ENCODE peak calls at places on chromosomes 12 and 14, in nine cellular contexts. S is kidney, O is endothelial cell of umbilical vein, K is Caco-2, W is bronchial epithelial cell, P is AG04449, D is K562, C is fibroblast of the aortic adventitia, F is endodermal cell. Z is an unnamed sample.

GRCh38 chr12:75825686-75826085 is 205.9 kb downstream of the PHLDA1 start:
- DNase-seq in O (no peak), W (peak), S (no peak), K (no peak), D (no peak), P (peak), F (no peak), C (peak), Z (no peak)

GRCh38 chr14:104240426-104241157 is 102.2 kb downstream of the KIF26A start:
- DNase-seq in D (no peak), K (peak), W (no peak), S (no peak), F (peak), P (no peak), O (no peak), C (no peak), Z (no peak)

GRCh38 chr12:71685961-71686657 is at the start of gene TMEM19:
- DNase-seq in S (peak), C (peak), P (peak), K (peak), D (peak), O (peak), W (peak), F (peak), Z (peak)

GRCh38 chr12:48472259-48472658 is at the start of gene ANP32D:
- DNase-seq in O (no peak), F (no peak), S (no peak), W (no peak), K (no peak), C (no peak), P (no peak), D (no peak), Z (no peak)

GRCh38 chr14:40269436-40269835 is 837.2 kb upstream of the FBXO33 start:
- DNase-seq in F (no peak), D (no peak), K (no peak), O (no peak), C (no peak), P (no peak), S (no peak), W (no peak), Z (no peak)

GRCh38 chr12:111976860-111977259 is 36.1 kb downstream of the TMEM116 start:
- DNase-seq in F (no peak), C (no peak), S (no peak), K (no peak), O (no peak), W (no peak), P (no peak), D (no peak), Z (no peak)

GRCh38 chr14:95477411-95478089 is 38.9 kb downstream of the SYNE3 start:
- DNase-seq in P (no peak), W (no peak), D (no peak), S (peak), K (no peak), O (no peak), C (no peak), F (no peak), Z (no peak)

GRCh38 chr14:54564799-54565235 is 2.1 kb upstream of the SAMD4A start:
- DNase-seq in D (no peak), S (no peak), W (peak), P (no peak), O (peak), K (no peak), C (peak), F (no peak), Z (no peak)

GRCh38 chr14:98599082-98599481 is 672.9 kb downstream of the BCL11B start:
- DNase-seq in C (no peak), S (no peak), F (no peak), P (no peak), D (no peak), K (no peak), W (no peak), O (no peak), Z (no peak)

GRCh38 chr14:87617079-87617478 is 375.9 kb downstream of the GALC start:
- DNase-seq in O (no peak), S (no peak), C (no peak), D (no peak), W (no peak), F (no peak), K (no peak), P (no peak), Z (no peak)

GRCh38 chr12:78359530-78359929 is 505.0 kb upstream of the SYT1 start:
- DNase-seq in K (no peak), O (no peak), C (peak), S (no peak), P (no peak), F (no peak), W (no peak), D (no peak), Z (no peak)

GRCh38 chr12:49146406-49146805 is 15.2 kb upstream of the TUBA1B start:
- DNase-seq in D (no peak), F (no peak), W (no peak), O (no peak), K (no peak), C (no peak), S (no peak), P (no peak), Z (no peak)

GRCh38 chr12:132360906-132361777 is 31.8 kb upstream of the GALNT9 start:
- DNase-seq in O (no peak), F (no peak), D (no peak), C (no peak), K (no peak), S (peak), W (no peak), P (no peak), Z (no peak)

GRCh38 chr12:27333311-27334009 is 824 bp downstream of the BMAL2 start:
- DNase-seq in K (peak), F (peak), C (peak), D (no peak), O (peak), S (peak), W (peak), P (no peak), Z (peak)

GRCh38 chr12:124498178-124498869 is 69.1 kb downstream of the NCOR2 start:
- DNase-seq in O (peak), P (no peak), F (no peak), K (no peak), W (no peak), D (no peak), S (no peak), C (peak), Z (no peak)

GRCh38 chr14:96098309-96098998 is 59.3 kb downstream of the C14orf132 start:
- DNase-seq in K (peak), D (peak), F (peak), O (peak), P (no peak), C (peak), S (no peak), W (peak), Z (peak)

GRCh38 chr12:132194056-132194455 is 49.8 kb downstream of the NOC4L start:
- DNase-seq in K (no peak), W (no peak), P (no peak), D (peak), C (no peak), O (no peak), F (peak), S (no peak), Z (no peak)

GRCh38 chr12:90301095-90301494 is 592.5 kb upstream of the ATP2B1 start:
- DNase-seq in S (no peak), C (no peak), K (no peak), F (no peak), W (peak), P (no peak), O (no peak), D (no peak), Z (no peak)

GRCh38 chr12:127130506-127131100 is 1136.4 kb upstream of the TMEM132C start:
- DNase-seq in D (no peak), P (no peak), S (no peak), O (no peak), F (no peak), W (no peak), K (no peak), C (no peak), Z (no peak)

GRCh38 chr12:99063182-99063581 is 418.1 kb downstream of the APAF1 start:
- DNase-seq in S (no peak), W (no peak), P (no peak), F (no peak), D (no peak), C (no peak), O (no peak), K (no peak), Z (no peak)

GRCh38 chr12:52907092-52907810 is 2.4 kb upstream of the KRT8 start:
- DNase-seq in C (no peak), P (no peak), F (peak), O (peak), D (peak), K (peak), W (peak), S (peak), Z (no peak)

GRCh38 chr14:32492482-32492881 is 163.4 kb downstream of the AKAP6 start:
- DNase-seq in C (no peak), S (no peak), O (no peak), K (no peak), D (no peak), F (no peak), P (no peak), W (no peak), Z (no peak)

GRCh38 chr14:86799244-86799647 is 1193.7 kb downstream of the GALC start:
- DNase-seq in P (peak), K (no peak), S (no peak), F (no peak), O (no peak), W (peak), D (no peak), C (peak), Z (no peak)

GRCh38 chr14:39762576-39763401 is 330.6 kb upstream of the FBXO33 start:
- DNase-seq in K (peak), O (no peak), P (no peak), F (no peak), D (no peak), C (no peak), S (no peak), W (no peak), Z (no peak)

GRCh38 chr12:88914967-88915366 is 334.7 kb upstream of the KITLG start:
- DNase-seq in F (no peak), W (no peak), D (no peak), O (no peak), C (no peak), S (no peak), P (no peak), K (no peak), Z (no peak)

GRCh38 chr12:113462117-113462774 is 9.4 kb downstream of the LHX5 start:
- DNase-seq in O (peak), F (peak), S (peak), D (peak), W (peak), K (peak), P (no peak), C (peak), Z (peak)

GRCh38 chr12:18382486-18382885 is 121.2 kb downstream of the PIK3C2G start:
- DNase-seq in C (peak), O (no peak), K (no peak), P (peak), S (no peak), D (no peak), F (no peak), W (no peak), Z (no peak)

GRCh38 chr12:132630672-132631071 is 12.1 kb downstream of the P2RX2 start:
- DNase-seq in C (no peak), P (no peak), K (no peak), S (no peak), D (no peak), F (no peak), O (no peak), W (no peak), Z (no peak)

GRCh38 chr12:51533799-51534198 is 57.2 kb upstream of the SCN8A start:
- DNase-seq in O (peak), D (no peak), F (no peak), K (no peak), P (no peak), W (no peak), S (no peak), C (peak), Z (no peak)

DNA sequence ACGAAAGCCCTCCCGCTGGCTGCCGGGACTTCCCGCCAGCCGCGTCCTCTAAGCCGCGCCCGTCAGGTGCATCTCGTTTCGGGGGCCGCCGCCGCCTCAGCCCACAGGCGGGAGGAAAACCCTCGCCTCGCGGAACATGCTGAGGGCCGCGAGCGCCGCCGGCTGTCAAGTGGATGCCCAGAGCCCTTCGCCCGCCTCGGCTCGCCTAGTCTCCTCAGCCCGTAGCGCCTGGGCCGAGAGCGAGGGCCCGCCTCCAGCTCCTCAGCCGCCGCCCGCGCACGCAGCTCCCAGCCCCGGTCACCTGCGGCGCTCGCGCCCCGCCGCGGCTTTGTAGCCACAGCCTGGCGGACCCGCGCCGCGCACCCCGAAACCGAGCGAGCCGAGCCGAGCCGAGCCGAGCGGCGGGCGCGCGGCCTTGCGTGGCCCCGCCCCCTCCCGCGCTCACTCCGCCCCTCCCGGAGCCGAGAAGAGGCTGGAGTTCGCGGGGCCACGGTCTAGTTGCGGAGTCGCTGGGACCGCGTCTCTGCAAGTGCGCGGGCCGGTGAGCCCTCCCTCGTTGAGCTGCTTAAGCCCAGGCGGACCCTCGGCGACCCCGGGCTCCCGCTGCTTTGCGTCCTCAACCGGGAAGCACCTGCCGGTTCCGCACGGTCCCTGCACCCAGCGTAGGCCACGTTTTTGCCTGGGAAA is at the start of gene EML5:
- DNase-seq in W (peak), S (peak), O (peak), C (peak), P (no peak), D (peak), K (peak), F (peak), Z (peak)
- TF ChIP-seq CTCF in W (peak), S (no peak), O (no peak), C (peak), P (peak), D (no peak), K (peak), F (peak), Z (peak)

DNA sequence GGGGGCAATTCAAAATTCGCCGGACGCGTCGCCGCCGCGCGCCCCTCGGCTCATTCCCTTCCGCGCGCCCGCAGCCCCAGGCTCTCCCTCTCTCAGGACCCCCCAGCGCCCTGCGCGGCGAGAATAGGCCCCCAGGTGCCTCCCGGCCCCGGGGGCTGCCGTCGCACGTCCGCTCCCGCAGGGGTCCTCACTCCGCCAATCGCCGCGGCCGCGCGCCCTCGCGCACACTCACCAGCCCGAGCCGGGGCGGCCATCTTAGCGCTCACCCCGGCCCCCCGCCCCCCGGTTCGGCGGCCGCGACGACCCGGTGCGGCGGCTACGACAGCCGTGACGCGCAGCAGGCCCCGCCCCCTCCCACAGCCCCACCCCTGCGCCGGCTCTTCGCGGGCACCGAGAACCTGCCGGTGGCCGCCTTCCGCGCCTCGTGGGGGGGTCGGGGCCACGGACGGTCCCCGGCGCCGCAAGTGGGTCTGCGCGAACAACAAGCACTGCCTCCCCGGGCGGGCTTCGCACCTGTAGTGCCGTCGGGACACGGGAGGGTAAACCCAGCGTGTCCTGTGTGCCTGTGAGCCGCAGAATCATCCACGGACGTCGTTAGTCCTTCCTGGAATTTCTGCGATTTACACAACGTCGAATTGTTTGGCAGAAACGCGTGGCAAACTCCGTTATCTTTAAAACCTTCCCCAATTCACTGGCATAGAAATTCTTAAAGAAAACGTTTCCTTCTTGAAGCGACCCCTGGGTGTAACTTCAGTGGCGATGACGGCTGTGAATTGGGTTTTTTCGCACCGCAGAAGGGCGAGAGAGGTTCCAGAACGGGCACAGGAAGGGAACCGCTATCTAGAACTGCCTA is 2.5 kb downstream of the USP44 start:
- DNase-seq in F (peak), W (no peak), P (no peak), O (peak), D (peak), K (no peak), S (peak), C (peak), Z (peak)
- TF ChIP-seq CTCF in F (no peak), W (no peak), P (no peak), O (no peak), D (no peak), K (no peak), S (no peak), C (no peak), Z (no peak)

DNA sequence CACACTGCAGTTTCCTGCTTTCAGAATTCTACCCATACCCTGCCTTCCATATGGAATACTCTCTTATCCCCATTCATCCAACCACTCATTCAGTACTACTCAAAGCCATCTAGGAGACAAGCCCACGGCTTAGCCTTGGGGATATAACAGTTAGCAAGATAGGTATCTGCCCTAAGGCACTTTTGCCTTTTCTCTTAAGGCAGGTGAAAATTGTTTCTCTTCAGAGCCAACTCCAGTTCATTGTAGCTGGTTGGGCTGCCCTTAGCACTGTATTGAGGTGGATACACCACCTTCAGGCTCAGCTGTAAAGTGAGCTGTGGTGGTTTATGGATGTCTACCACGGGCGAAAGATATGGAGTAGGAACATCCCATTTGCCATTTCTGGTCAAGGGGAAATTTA is 729.7 kb upstream of the TBX3 start:
- DNase-seq in W (no peak), C (no peak), S (no peak), P (no peak), F (no peak), O (no peak), D (no peak), K (no peak), Z (no peak)
- TF ChIP-seq CTCF in W (no peak), C (no peak), S (no peak), P (no peak), F (no peak), O (no peak), D (no peak), K (no peak), Z (no peak)

GRCh38 chr14:25516838-25517237 is 466.9 kb upstream of the STXBP6 start:
- DNase-seq in S (no peak), P (no peak), K (no peak), D (no peak), W (no peak), F (peak), O (no peak), C (no peak), Z (no peak)
- TF ChIP-seq CTCF in S (no peak), P (no peak), K (no peak), D (no peak), W (no peak), F (peak), O (no peak), C (no peak), Z (no peak)

DNA sequence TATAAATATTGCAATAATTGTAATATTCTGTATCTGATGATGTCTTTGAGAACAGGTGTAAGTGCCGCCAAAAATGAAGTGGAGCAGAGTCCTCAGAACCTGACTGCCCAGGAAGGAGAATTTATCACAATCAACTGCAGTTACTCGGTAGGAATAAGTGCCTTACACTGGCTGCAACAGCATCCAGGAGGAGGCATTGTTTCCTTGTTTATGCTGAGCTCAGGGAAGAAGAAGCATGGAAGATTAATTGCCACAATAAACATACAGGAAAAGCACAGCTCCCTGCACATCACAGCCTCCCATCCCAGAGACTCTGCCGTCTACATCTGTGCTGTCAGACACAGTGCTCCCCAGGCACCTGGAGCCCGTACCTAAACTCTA is 268.7 kb downstream of the DAD1 start:
- DNase-seq in W (no peak), C (no peak), S (no peak), K (no peak), F (no peak), D (no peak), O (no peak), P (no peak), Z (no peak)
- TF ChIP-seq CTCF in W (peak), C (no peak), S (no peak), K (no peak), F (no peak), D (no peak), O (no peak), P (no peak), Z (no peak)

GRCh38 chr12:43676183-43676813 is 82.3 kb downstream of the PUS7L start:
- DNase-seq in D (peak), C (no peak), P (no peak), K (peak), F (peak), S (no peak), W (peak), O (peak), Z (no peak)
- TF ChIP-seq CTCF in D (peak), C (peak), P (peak), K (peak), F (peak), S (peak), W (peak), O (peak), Z (peak)

GRCh38 chr12:1517734-1518485 is 76.5 kb downstream of the FBXL14 start:
- DNase-seq in S (no peak), C (no peak), O (no peak), D (no peak), P (no peak), W (no peak), F (no peak), K (no peak), Z (no peak)

GRCh38 chr12:1515428-1515827 is 79.0 kb downstream of the FBXL14 start:
- DNase-seq in K (no peak), S (no peak), O (no peak), C (no peak), F (no peak), P (no peak), D (no peak), W (no peak), Z (no peak)

GRCh38 chr12:1518486-1518762 is 76.0 kb downstream of the FBXL14 start:
- DNase-seq in P (no peak), O (no peak), S (no peak), W (no peak), F (no peak), D (no peak), K (no peak), C (no peak), Z (no peak)

GRCh38 chr12:1518763-1519516 is 75.4 kb downstream of the FBXL14 start:
- DNase-seq in W (peak), P (peak), D (peak), C (peak), S (no peak), F (peak), O (peak), K (no peak), Z (no peak)

DNA sequence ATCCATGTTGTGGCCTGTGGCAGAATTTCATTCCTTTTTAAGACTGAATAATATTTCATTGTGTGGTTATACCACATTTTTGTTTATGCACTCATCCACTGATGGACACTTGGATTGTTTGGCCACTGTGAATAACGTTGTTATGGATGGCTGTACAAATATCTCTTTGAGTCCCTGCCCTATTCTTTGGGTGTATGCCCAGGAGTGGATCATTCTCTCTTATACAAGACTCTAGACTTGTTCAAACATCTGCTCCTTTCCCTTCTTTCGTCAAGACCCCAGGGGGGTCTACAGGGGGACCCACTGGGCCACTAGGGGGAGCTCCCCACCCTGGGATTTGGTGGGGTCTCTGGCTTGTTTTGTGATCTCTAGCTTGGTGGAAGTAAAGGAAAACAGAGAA is 77.4 kb downstream of the FBXL14 start:
- DNase-seq in K (no peak), C (peak), P (peak), O (no peak), W (peak), D (no peak), S (no peak), F (peak), Z (peak)
- TF ChIP-seq CTCF in K (peak), C (peak), P (peak), O (peak), W (peak), D (peak), S (no peak), F (peak), Z (peak)

Z was measured in nephron progenitor cell.